ENCODE peak calls at places on chromosomes 7 and 10, in seven cellular contexts. One of them, this sample, is unnamed.

GRCh38 chr10:17660921-17661320 is 17.0 kb downstream of the STAM start:
- ATAC-seq in activated naive CD8-positive, alpha-beta T cell treated with anti-CD3 and anti-CD28 coated beads, Interleukin-2, amount 10 ng/mL, durations not matched to agents 7 days and 5 days: no peak
- ATAC-seq in sciatic nerve: no peak
- ATAC-seq in stimulated activated effector memory CD8-positive, alpha-beta T cell treated with anti-CD3 and anti-CD28 coated beads, Interleukin-12 subunit alpha, Interleukin-12 subunit beta, amount 100 ng/mL, for 72 hours: no peak
- ATAC-seq in left lung: no peak
- ATAC-seq in naive thymus-derived CD8-positive, alpha-beta T cell: no peak
- ATAC-seq in activated T-cell treated with anti-CD3 and anti-CD28 coated beads, Interleukin-2, amount 50 U/mL, for 4 hours: no peak
- ATAC-seq in this sample: no peak

GRCh38 chr10:99555371-99556224 is 22.9 kb downstream of the NKX2-3 start:
- ATAC-seq in left lung: no peak
- ATAC-seq in activated naive CD8-positive, alpha-beta T cell treated with anti-CD3 and anti-CD28 coated beads, Interleukin-2, amount 10 ng/mL, durations not matched to agents 7 days and 5 days: peak
- ATAC-seq in sciatic nerve: no peak
- ATAC-seq in activated T-cell treated with anti-CD3 and anti-CD28 coated beads, Interleukin-2, amount 50 U/mL, for 4 hours: peak
- ATAC-seq in stimulated activated effector memory CD8-positive, alpha-beta T cell treated with anti-CD3 and anti-CD28 coated beads, Interleukin-12 subunit alpha, Interleukin-12 subunit beta, amount 100 ng/mL, for 72 hours: peak
- ATAC-seq in naive thymus-derived CD8-positive, alpha-beta T cell: no peak
- ATAC-seq in this sample: peak

GRCh38 chr10:92914478-92915066 is 66.3 kb downstream of the EXOC6 start:
- ATAC-seq in activated T-cell treated with anti-CD3 and anti-CD28 coated beads, Interleukin-2, amount 50 U/mL, for 4 hours: peak
- ATAC-seq in naive thymus-derived CD8-positive, alpha-beta T cell: peak
- ATAC-seq in stimulated activated effector memory CD8-positive, alpha-beta T cell treated with anti-CD3 and anti-CD28 coated beads, Interleukin-12 subunit alpha, Interleukin-12 subunit beta, amount 100 ng/mL, for 72 hours: peak
- ATAC-seq in activated naive CD8-positive, alpha-beta T cell treated with anti-CD3 and anti-CD28 coated beads, Interleukin-2, amount 10 ng/mL, durations not matched to agents 7 days and 5 days: peak
- ATAC-seq in sciatic nerve: no peak
- ATAC-seq in left lung: peak
- ATAC-seq in this sample: peak

GRCh38 chr7:157621131-157621681 is 284.4 kb downstream of the DNAJB6 start:
- ATAC-seq in naive thymus-derived CD8-positive, alpha-beta T cell: no peak
- ATAC-seq in left lung: no peak
- ATAC-seq in stimulated activated effector memory CD8-positive, alpha-beta T cell treated with anti-CD3 and anti-CD28 coated beads, Interleukin-12 subunit alpha, Interleukin-12 subunit beta, amount 100 ng/mL, for 72 hours: no peak
- ATAC-seq in activated naive CD8-positive, alpha-beta T cell treated with anti-CD3 and anti-CD28 coated beads, Interleukin-2, amount 10 ng/mL, durations not matched to agents 7 days and 5 days: no peak
- ATAC-seq in activated T-cell treated with anti-CD3 and anti-CD28 coated beads, Interleukin-2, amount 50 U/mL, for 4 hours: no peak
- ATAC-seq in sciatic nerve: peak
- ATAC-seq in this sample: no peak

GRCh38 chr7:121494531-121494930 is 98.4 kb upstream of the FAM3C start:
- ATAC-seq in activated naive CD8-positive, alpha-beta T cell treated with anti-CD3 and anti-CD28 coated beads, Interleukin-2, amount 10 ng/mL, durations not matched to agents 7 days and 5 days: no peak
- ATAC-seq in activated T-cell treated with anti-CD3 and anti-CD28 coated beads, Interleukin-2, amount 50 U/mL, for 4 hours: no peak
- ATAC-seq in sciatic nerve: no peak
- ATAC-seq in stimulated activated effector memory CD8-positive, alpha-beta T cell treated with anti-CD3 and anti-CD28 coated beads, Interleukin-12 subunit alpha, Interleukin-12 subunit beta, amount 100 ng/mL, for 72 hours: no peak
- ATAC-seq in left lung: no peak
- ATAC-seq in naive thymus-derived CD8-positive, alpha-beta T cell: no peak
- ATAC-seq in this sample: no peak

GRCh38 chr10:123109466-123109865 is 26.3 kb upstream of the HMX3 start:
- ATAC-seq in activated naive CD8-positive, alpha-beta T cell treated with anti-CD3 and anti-CD28 coated beads, Interleukin-2, amount 10 ng/mL, durations not matched to agents 7 days and 5 days: no peak
- ATAC-seq in naive thymus-derived CD8-positive, alpha-beta T cell: no peak
- ATAC-seq in activated T-cell treated with anti-CD3 and anti-CD28 coated beads, Interleukin-2, amount 50 U/mL, for 4 hours: no peak
- ATAC-seq in sciatic nerve: no peak
- ATAC-seq in left lung: no peak
- ATAC-seq in stimulated activated effector memory CD8-positive, alpha-beta T cell treated with anti-CD3 and anti-CD28 coated beads, Interleukin-12 subunit alpha, Interleukin-12 subunit beta, amount 100 ng/mL, for 72 hours: no peak
- ATAC-seq in this sample: no peak

GRCh38 chr7:77351539-77352004 is 64.6 kb downstream of the GSAP start:
- ATAC-seq in activated naive CD8-positive, alpha-beta T cell treated with anti-CD3 and anti-CD28 coated beads, Interleukin-2, amount 10 ng/mL, durations not matched to agents 7 days and 5 days: peak
- ATAC-seq in sciatic nerve: peak
- ATAC-seq in left lung: peak
- ATAC-seq in stimulated activated effector memory CD8-positive, alpha-beta T cell treated with anti-CD3 and anti-CD28 coated beads, Interleukin-12 subunit alpha, Interleukin-12 subunit beta, amount 100 ng/mL, for 72 hours: peak
- ATAC-seq in activated T-cell treated with anti-CD3 and anti-CD28 coated beads, Interleukin-2, amount 50 U/mL, for 4 hours: peak
- ATAC-seq in naive thymus-derived CD8-positive, alpha-beta T cell: peak
- ATAC-seq in this sample: peak

GRCh38 chr7:112014347-112014746 is 191.9 kb downstream of the DOCK4 start:
- ATAC-seq in activated naive CD8-positive, alpha-beta T cell treated with anti-CD3 and anti-CD28 coated beads, Interleukin-2, amount 10 ng/mL, durations not matched to agents 7 days and 5 days: no peak
- ATAC-seq in naive thymus-derived CD8-positive, alpha-beta T cell: no peak
- ATAC-seq in sciatic nerve: no peak
- ATAC-seq in stimulated activated effector memory CD8-positive, alpha-beta T cell treated with anti-CD3 and anti-CD28 coated beads, Interleukin-12 subunit alpha, Interleukin-12 subunit beta, amount 100 ng/mL, for 72 hours: no peak
- ATAC-seq in activated T-cell treated with anti-CD3 and anti-CD28 coated beads, Interleukin-2, amount 50 U/mL, for 4 hours: no peak
- ATAC-seq in left lung: no peak
- ATAC-seq in this sample: no peak

GRCh38 chr7:118245267-118246040 is 20.9 kb downstream of the ANKRD7 start:
- ATAC-seq in left lung: no peak
- ATAC-seq in activated T-cell treated with anti-CD3 and anti-CD28 coated beads, Interleukin-2, amount 50 U/mL, for 4 hours: no peak
- ATAC-seq in naive thymus-derived CD8-positive, alpha-beta T cell: no peak
- ATAC-seq in activated naive CD8-positive, alpha-beta T cell treated with anti-CD3 and anti-CD28 coated beads, Interleukin-2, amount 10 ng/mL, durations not matched to agents 7 days and 5 days: no peak
- ATAC-seq in sciatic nerve: no peak
- ATAC-seq in stimulated activated effector memory CD8-positive, alpha-beta T cell treated with anti-CD3 and anti-CD28 coated beads, Interleukin-12 subunit alpha, Interleukin-12 subunit beta, amount 100 ng/mL, for 72 hours: peak
- ATAC-seq in this sample: no peak

GRCh38 chr10:102643346-102644065 is 773 bp upstream of the TRIM8 start:
- ATAC-seq in naive thymus-derived CD8-positive, alpha-beta T cell: peak
- ATAC-seq in sciatic nerve: no peak
- ATAC-seq in activated naive CD8-positive, alpha-beta T cell treated with anti-CD3 and anti-CD28 coated beads, Interleukin-2, amount 10 ng/mL, durations not matched to agents 7 days and 5 days: peak
- ATAC-seq in activated T-cell treated with anti-CD3 and anti-CD28 coated beads, Interleukin-2, amount 50 U/mL, for 4 hours: peak
- ATAC-seq in stimulated activated effector memory CD8-positive, alpha-beta T cell treated with anti-CD3 and anti-CD28 coated beads, Interleukin-12 subunit alpha, Interleukin-12 subunit beta, amount 100 ng/mL, for 72 hours: no peak
- ATAC-seq in left lung: peak
- ATAC-seq in this sample: no peak

GRCh38 chr7:134637934-134638719 is 8.5 kb upstream of the BPGM start:
- ATAC-seq in sciatic nerve: no peak
- ATAC-seq in activated naive CD8-positive, alpha-beta T cell treated with anti-CD3 and anti-CD28 coated beads, Interleukin-2, amount 10 ng/mL, durations not matched to agents 7 days and 5 days: no peak
- ATAC-seq in activated T-cell treated with anti-CD3 and anti-CD28 coated beads, Interleukin-2, amount 50 U/mL, for 4 hours: no peak
- ATAC-seq in naive thymus-derived CD8-positive, alpha-beta T cell: peak
- ATAC-seq in stimulated activated effector memory CD8-positive, alpha-beta T cell treated with anti-CD3 and anti-CD28 coated beads, Interleukin-12 subunit alpha, Interleukin-12 subunit beta, amount 100 ng/mL, for 72 hours: no peak
- ATAC-seq in left lung: peak
- ATAC-seq in this sample: no peak

GRCh38 chr7:140881507-140882228 is 43.1 kb downstream of the BRAF start:
- ATAC-seq in activated T-cell treated with anti-CD3 and anti-CD28 coated beads, Interleukin-2, amount 50 U/mL, for 4 hours: peak
- ATAC-seq in stimulated activated effector memory CD8-positive, alpha-beta T cell treated with anti-CD3 and anti-CD28 coated beads, Interleukin-12 subunit alpha, Interleukin-12 subunit beta, amount 100 ng/mL, for 72 hours: peak
- ATAC-seq in left lung: peak
- ATAC-seq in activated naive CD8-positive, alpha-beta T cell treated with anti-CD3 and anti-CD28 coated beads, Interleukin-2, amount 10 ng/mL, durations not matched to agents 7 days and 5 days: no peak
- ATAC-seq in naive thymus-derived CD8-positive, alpha-beta T cell: no peak
- ATAC-seq in sciatic nerve: no peak
- ATAC-seq in this sample: peak

GRCh38 chr10:79298403-79299244 is 48.6 kb upstream of the PPIF start:
- ATAC-seq in left lung: peak
- ATAC-seq in sciatic nerve: peak
- ATAC-seq in stimulated activated effector memory CD8-positive, alpha-beta T cell treated with anti-CD3 and anti-CD28 coated beads, Interleukin-12 subunit alpha, Interleukin-12 subunit beta, amount 100 ng/mL, for 72 hours: peak
- ATAC-seq in activated naive CD8-positive, alpha-beta T cell treated with anti-CD3 and anti-CD28 coated beads, Interleukin-2, amount 10 ng/mL, durations not matched to agents 7 days and 5 days: peak
- ATAC-seq in activated T-cell treated with anti-CD3 and anti-CD28 coated beads, Interleukin-2, amount 50 U/mL, for 4 hours: peak
- ATAC-seq in naive thymus-derived CD8-positive, alpha-beta T cell: no peak
- ATAC-seq in this sample: peak

GRCh38 chr10:103168436-103168835 is 24.6 kb downstream of the NT5C2 start:
- ATAC-seq in activated naive CD8-positive, alpha-beta T cell treated with anti-CD3 and anti-CD28 coated beads, Interleukin-2, amount 10 ng/mL, durations not matched to agents 7 days and 5 days: no peak
- ATAC-seq in naive thymus-derived CD8-positive, alpha-beta T cell: no peak
- ATAC-seq in left lung: no peak
- ATAC-seq in sciatic nerve: no peak
- ATAC-seq in stimulated activated effector memory CD8-positive, alpha-beta T cell treated with anti-CD3 and anti-CD28 coated beads, Interleukin-12 subunit alpha, Interleukin-12 subunit beta, amount 100 ng/mL, for 72 hours: no peak
- ATAC-seq in activated T-cell treated with anti-CD3 and anti-CD28 coated beads, Interleukin-2, amount 50 U/mL, for 4 hours: no peak
- ATAC-seq in this sample: no peak

GRCh38 chr10:94607111-94607510 is 61.5 kb downstream of the HELLS start:
- ATAC-seq in stimulated activated effector memory CD8-positive, alpha-beta T cell treated with anti-CD3 and anti-CD28 coated beads, Interleukin-12 subunit alpha, Interleukin-12 subunit beta, amount 100 ng/mL, for 72 hours: peak
- ATAC-seq in activated naive CD8-positive, alpha-beta T cell treated with anti-CD3 and anti-CD28 coated beads, Interleukin-2, amount 10 ng/mL, durations not matched to agents 7 days and 5 days: no peak
- ATAC-seq in left lung: no peak
- ATAC-seq in naive thymus-derived CD8-positive, alpha-beta T cell: no peak
- ATAC-seq in activated T-cell treated with anti-CD3 and anti-CD28 coated beads, Interleukin-2, amount 50 U/mL, for 4 hours: peak
- ATAC-seq in sciatic nerve: no peak
- ATAC-seq in this sample: peak

GRCh38 chr10:77138541-77138940 is 499.1 kb downstream of the KCNMA1 start:
- ATAC-seq in activated naive CD8-positive, alpha-beta T cell treated with anti-CD3 and anti-CD28 coated beads, Interleukin-2, amount 10 ng/mL, durations not matched to agents 7 days and 5 days: no peak
- ATAC-seq in naive thymus-derived CD8-positive, alpha-beta T cell: no peak
- ATAC-seq in sciatic nerve: no peak
- ATAC-seq in activated T-cell treated with anti-CD3 and anti-CD28 coated beads, Interleukin-2, amount 50 U/mL, for 4 hours: no peak
- ATAC-seq in left lung: no peak
- ATAC-seq in stimulated activated effector memory CD8-positive, alpha-beta T cell treated with anti-CD3 and anti-CD28 coated beads, Interleukin-12 subunit alpha, Interleukin-12 subunit beta, amount 100 ng/mL, for 72 hours: no peak
- ATAC-seq in this sample: no peak

GRCh38 chr10:13803566-13804554 is 217.1 kb downstream of the PRPF18 start:
- ATAC-seq in activated T-cell treated with anti-CD3 and anti-CD28 coated beads, Interleukin-2, amount 50 U/mL, for 4 hours: no peak
- ATAC-seq in sciatic nerve: no peak
- ATAC-seq in stimulated activated effector memory CD8-positive, alpha-beta T cell treated with anti-CD3 and anti-CD28 coated beads, Interleukin-12 subunit alpha, Interleukin-12 subunit beta, amount 100 ng/mL, for 72 hours: no peak
- ATAC-seq in left lung: peak
- ATAC-seq in activated naive CD8-positive, alpha-beta T cell treated with anti-CD3 and anti-CD28 coated beads, Interleukin-2, amount 10 ng/mL, durations not matched to agents 7 days and 5 days: no peak
- ATAC-seq in naive thymus-derived CD8-positive, alpha-beta T cell: no peak
- ATAC-seq in this sample: no peak

GRCh38 chr10:123972481-123973401 is 81.1 kb upstream of the CPXM2 start:
- ATAC-seq in activated T-cell treated with anti-CD3 and anti-CD28 coated beads, Interleukin-2, amount 50 U/mL, for 4 hours: peak
- ATAC-seq in activated naive CD8-positive, alpha-beta T cell treated with anti-CD3 and anti-CD28 coated beads, Interleukin-2, amount 10 ng/mL, durations not matched to agents 7 days and 5 days: no peak
- ATAC-seq in left lung: no peak
- ATAC-seq in naive thymus-derived CD8-positive, alpha-beta T cell: no peak
- ATAC-seq in sciatic nerve: no peak
- ATAC-seq in stimulated activated effector memory CD8-positive, alpha-beta T cell treated with anti-CD3 and anti-CD28 coated beads, Interleukin-12 subunit alpha, Interleukin-12 subunit beta, amount 100 ng/mL, for 72 hours: no peak
- ATAC-seq in this sample: no peak

GRCh38 chr10:80425901-80426300 is 17.6 kb downstream of the PRXL2A start:
- ATAC-seq in activated naive CD8-positive, alpha-beta T cell treated with anti-CD3 and anti-CD28 coated beads, Interleukin-2, amount 10 ng/mL, durations not matched to agents 7 days and 5 days: no peak
- ATAC-seq in left lung: no peak
- ATAC-seq in sciatic nerve: no peak
- ATAC-seq in stimulated activated effector memory CD8-positive, alpha-beta T cell treated with anti-CD3 and anti-CD28 coated beads, Interleukin-12 subunit alpha, Interleukin-12 subunit beta, amount 100 ng/mL, for 72 hours: no peak
- ATAC-seq in activated T-cell treated with anti-CD3 and anti-CD28 coated beads, Interleukin-2, amount 50 U/mL, for 4 hours: no peak
- ATAC-seq in naive thymus-derived CD8-positive, alpha-beta T cell: no peak
- ATAC-seq in this sample: no peak

GRCh38 chr7:133293390-133294110 is 40.7 kb downstream of the EXOC4 start:
- ATAC-seq in stimulated activated effector memory CD8-positive, alpha-beta T cell treated with anti-CD3 and anti-CD28 coated beads, Interleukin-12 subunit alpha, Interleukin-12 subunit beta, amount 100 ng/mL, for 72 hours: no peak
- ATAC-seq in activated naive CD8-positive, alpha-beta T cell treated with anti-CD3 and anti-CD28 coated beads, Interleukin-2, amount 10 ng/mL, durations not matched to agents 7 days and 5 days: no peak
- ATAC-seq in left lung: no peak
- ATAC-seq in sciatic nerve: no peak
- ATAC-seq in activated T-cell treated with anti-CD3 and anti-CD28 coated beads, Interleukin-2, amount 50 U/mL, for 4 hours: no peak
- ATAC-seq in naive thymus-derived CD8-positive, alpha-beta T cell: no peak
- ATAC-seq in this sample: no peak

GRCh38 chr10:125332548-125333208 is 172.3 kb upstream of the CTBP2 start:
- ATAC-seq in left lung: no peak
- ATAC-seq in activated naive CD8-positive, alpha-beta T cell treated with anti-CD3 and anti-CD28 coated beads, Interleukin-2, amount 10 ng/mL, durations not matched to agents 7 days and 5 days: no peak
- ATAC-seq in sciatic nerve: no peak
- ATAC-seq in activated T-cell treated with anti-CD3 and anti-CD28 coated beads, Interleukin-2, amount 50 U/mL, for 4 hours: no peak
- ATAC-seq in naive thymus-derived CD8-positive, alpha-beta T cell: no peak
- ATAC-seq in stimulated activated effector memory CD8-positive, alpha-beta T cell treated with anti-CD3 and anti-CD28 coated beads, Interleukin-12 subunit alpha, Interleukin-12 subunit beta, amount 100 ng/mL, for 72 hours: no peak
- ATAC-seq in this sample: no peak

GRCh38 chr7:77830649-77831355 is 32.2 kb downstream of the PHTF2 start:
- ATAC-seq in sciatic nerve: no peak
- ATAC-seq in left lung: no peak
- ATAC-seq in activated naive CD8-positive, alpha-beta T cell treated with anti-CD3 and anti-CD28 coated beads, Interleukin-2, amount 10 ng/mL, durations not matched to agents 7 days and 5 days: no peak
- ATAC-seq in naive thymus-derived CD8-positive, alpha-beta T cell: no peak
- ATAC-seq in activated T-cell treated with anti-CD3 and anti-CD28 coated beads, Interleukin-2, amount 50 U/mL, for 4 hours: no peak
- ATAC-seq in stimulated activated effector memory CD8-positive, alpha-beta T cell treated with anti-CD3 and anti-CD28 coated beads, Interleukin-12 subunit alpha, Interleukin-12 subunit beta, amount 100 ng/mL, for 72 hours: peak
- ATAC-seq in this sample: peak

GRCh38 chr10:1416456-1417037 is 320.8 kb downstream of the ADARB2 start:
- ATAC-seq in naive thymus-derived CD8-positive, alpha-beta T cell: no peak
- ATAC-seq in left lung: no peak
- ATAC-seq in activated naive CD8-positive, alpha-beta T cell treated with anti-CD3 and anti-CD28 coated beads, Interleukin-2, amount 10 ng/mL, durations not matched to agents 7 days and 5 days: no peak
- ATAC-seq in sciatic nerve: no peak
- ATAC-seq in stimulated activated effector memory CD8-positive, alpha-beta T cell treated with anti-CD3 and anti-CD28 coated beads, Interleukin-12 subunit alpha, Interleukin-12 subunit beta, amount 100 ng/mL, for 72 hours: no peak
- ATAC-seq in activated T-cell treated with anti-CD3 and anti-CD28 coated beads, Interleukin-2, amount 50 U/mL, for 4 hours: no peak
- ATAC-seq in this sample: no peak

GRCh38 chr7:28102778-28103177 is 77.8 kb downstream of the JAZF1 start:
- ATAC-seq in naive thymus-derived CD8-positive, alpha-beta T cell: no peak
- ATAC-seq in sciatic nerve: peak
- ATAC-seq in stimulated activated effector memory CD8-positive, alpha-beta T cell treated with anti-CD3 and anti-CD28 coated beads, Interleukin-12 subunit alpha, Interleukin-12 subunit beta, amount 100 ng/mL, for 72 hours: no peak
- ATAC-seq in activated naive CD8-positive, alpha-beta T cell treated with anti-CD3 and anti-CD28 coated beads, Interleukin-2, amount 10 ng/mL, durations not matched to agents 7 days and 5 days: no peak
- ATAC-seq in activated T-cell treated with anti-CD3 and anti-CD28 coated beads, Interleukin-2, amount 50 U/mL, for 4 hours: no peak
- ATAC-seq in left lung: peak
- ATAC-seq in this sample: peak

This sample was measured in activated T-helper 17 cell treated with anti-CD3 and anti-CD28 coated beads, Interleukin-2, amount 50 U/mL, for 72 hours.